ENCODE peak calls at places on chromosomes 5 and 9, in seven cellular contexts. G is kidney epithelial cell, W is brain microvascular endothelial cell, P is HAP-1, F is testis, R is heart right ventricle, S is foreskin fibroblast. I is an unnamed sample.
A peak's percentile ranks its signal among the peaks of the same experiment; 100 is the strongest.

GRCh38 chr9:14895806-14896205 is 14.4 kb downstream of the FREM1 start:
- DNase-seq in G (peak; percentile 34), W (peak; percentile 20), P (no peak), F (no peak), R (no peak), S (peak; percentile 78), I (no peak)

GRCh38 chr9:133519693-133520092 is 5.1 kb downstream of the MYMK start:
- DNase-seq in G (no peak), W (no peak), P (no peak), F (no peak), R (no peak), S (no peak), I (no peak)

GRCh38 chr9:117205806-117206205 is 209.1 kb downstream of the ASTN2 start:
- DNase-seq in G (no peak), W (no peak), P (no peak), F (no peak), R (no peak), S (no peak), I (no peak)

GRCh38 chr5:128632264-128632663 is 94.2 kb upstream of the FBN2 start:
- DNase-seq in G (no peak), W (peak; percentile 22), P (no peak), F (no peak), R (no peak), S (peak; percentile 39), I (no peak)

GRCh38 chr9:90038778-90039177 is 434.0 kb downstream of the GADD45G start:
- DNase-seq in G (no peak), W (no peak), P (no peak), F (no peak), R (no peak), S (no peak), I (no peak)

GRCh38 chr5:159705948-159706347 is 210.3 kb upstream of the ADRA1B start:
- DNase-seq in G (no peak), W (peak; percentile 16), P (no peak), F (no peak), R (no peak), S (no peak), I (no peak)

GRCh38 chr5:78003914-78004313 is 227.8 kb upstream of the TBCA start:
- DNase-seq in G (no peak), W (no peak), P (peak; percentile 59), F (no peak), R (no peak), S (no peak), I (peak; percentile 52)

GRCh38 chr9:127887792-127888191 is 10.3 kb upstream of the AK1 start:
- DNase-seq in G (no peak), W (no peak), P (no peak), F (no peak), R (no peak), S (peak; percentile 21), I (no peak)

GRCh38 chr5:17190242-17190778 is 27.1 kb upstream of the BASP1 start:
- DNase-seq in G (no peak), W (peak; percentile 76), P (peak; percentile 69), F (peak; percentile 54), R (peak; percentile 26), S (peak; percentile 88), I (no peak)

DNA sequence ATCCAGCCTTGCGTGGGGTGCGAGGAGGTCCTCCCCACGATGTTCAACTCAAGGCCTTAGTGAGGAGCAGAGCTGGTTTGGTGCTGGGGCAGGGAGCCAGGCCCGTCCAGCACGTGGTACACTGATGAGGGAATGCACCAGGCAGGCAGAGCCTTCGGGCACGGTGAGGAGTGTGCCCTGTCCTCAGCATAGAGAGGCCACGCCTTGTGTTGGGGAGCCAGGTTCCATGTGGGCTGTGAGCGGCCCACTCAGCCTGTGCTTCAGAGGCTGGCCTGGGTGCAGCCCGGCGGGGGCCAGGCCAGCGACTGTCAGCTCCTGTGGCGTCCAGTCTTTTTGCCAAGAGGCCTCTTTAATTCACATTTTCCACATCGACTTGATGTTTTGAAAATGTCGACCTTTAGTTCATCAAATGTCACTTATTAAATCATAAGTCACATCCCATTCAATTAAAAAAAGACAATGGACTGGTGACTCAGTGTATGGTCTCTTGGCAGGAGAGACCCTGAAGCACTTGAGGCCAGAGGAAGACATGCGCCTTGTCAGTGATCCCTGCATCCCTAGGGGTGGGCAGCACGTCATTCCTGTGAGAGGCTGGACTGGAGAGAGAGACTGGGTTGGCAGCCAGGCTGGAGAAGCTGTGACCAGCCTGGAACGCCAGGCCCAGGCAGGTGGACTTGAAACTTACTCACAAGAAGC is 21.7 kb downstream of the ERGIC1 start:
- DNase-seq in G (no peak), W (no peak), P (no peak), F (peak; percentile 63), R (peak; percentile 51), S (peak; percentile 75), I (no peak)
- H3K4me3 ChIP-seq in G (no peak overlapping the region), W (no peak overlapping the region), P (no peak overlapping the region), F (no peak overlapping the region), R (no peak overlapping the region), S (no peak overlapping the region), I (no peak overlapping the region)

DNA sequence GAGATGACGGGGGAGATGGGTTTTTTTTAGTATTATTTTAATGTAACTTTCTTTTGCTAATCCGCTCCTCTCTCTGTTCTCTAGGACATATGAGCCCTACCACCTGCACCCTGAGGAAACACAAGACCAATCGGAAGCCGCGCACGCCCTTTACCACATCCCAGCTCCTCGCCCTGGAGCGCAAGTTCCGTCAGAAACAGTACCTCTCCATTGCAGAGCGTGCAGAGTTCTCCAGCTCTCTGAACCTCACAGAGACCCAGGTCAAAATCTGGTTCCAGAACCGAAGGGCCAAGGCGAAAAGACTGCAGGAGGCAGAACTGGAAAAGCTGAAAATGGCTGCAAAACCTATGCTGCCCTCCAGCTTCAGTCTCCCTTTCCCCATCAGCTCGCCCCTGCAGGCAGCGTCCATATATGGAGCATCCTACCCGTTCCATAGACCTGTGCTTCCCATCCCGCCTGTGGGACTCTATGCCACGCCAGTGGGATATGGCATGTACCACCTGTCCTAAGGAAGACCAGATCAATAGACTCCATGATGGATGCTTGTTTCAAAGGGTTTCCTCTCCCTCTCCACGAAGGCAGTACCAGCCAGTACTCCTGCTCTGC is 4.8 kb downstream of the MSX2 start:
- DNase-seq in G (no peak), W (no peak), P (no peak), F (no peak), R (no peak), S (no peak), I (no peak)
- H3K4me3 ChIP-seq in G (no peak overlapping the region), W (no peak overlapping the region), P (no peak overlapping the region), F (no peak overlapping the region), R (no peak overlapping the region), S (no peak overlapping the region), I (no peak overlapping the region)

DNA sequence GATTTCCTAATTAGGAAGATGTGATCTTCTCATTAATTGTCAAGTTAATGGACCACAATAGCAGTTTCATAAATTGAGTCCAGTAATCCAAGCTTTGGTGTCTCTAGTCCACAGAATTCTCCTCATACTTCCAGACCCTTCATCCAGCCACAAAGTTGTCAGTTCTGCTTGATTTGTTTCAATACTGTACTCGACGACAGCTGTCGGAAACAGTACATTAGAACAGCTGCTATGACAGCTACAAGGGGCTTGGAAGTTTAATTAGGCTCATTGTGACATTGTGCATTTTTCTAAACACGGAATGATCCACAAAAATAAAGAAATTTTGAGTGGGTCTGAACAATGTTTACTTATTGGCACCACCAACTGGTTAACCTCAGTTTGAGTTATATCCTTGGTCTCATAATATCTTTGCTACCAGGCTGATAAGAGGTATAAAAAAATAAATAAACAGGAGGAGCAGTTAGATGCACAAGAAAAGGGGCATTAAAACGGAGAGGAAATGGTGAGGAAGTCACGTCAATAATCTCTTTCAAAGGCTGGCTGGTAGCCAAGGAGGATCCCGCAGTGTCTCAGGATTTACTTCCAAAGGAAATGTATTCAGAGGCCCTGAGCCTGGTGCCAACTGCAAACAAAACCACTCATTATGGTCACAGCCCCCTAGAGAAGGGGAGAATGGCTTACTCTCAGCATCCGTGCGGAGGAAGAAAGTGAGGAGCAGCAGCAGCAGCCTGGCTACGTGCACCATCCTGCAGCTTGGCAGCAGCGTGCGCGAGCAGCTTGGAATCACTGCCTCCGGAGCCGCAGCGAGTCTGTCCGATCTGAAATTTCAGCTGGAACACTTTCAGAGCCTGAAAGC is 933.7 kb upstream of the DMAC1 start:
- DNase-seq in G (no peak), W (peak; percentile 14), P (no peak), F (peak; percentile 65), R (no peak), S (peak; percentile 60), I (no peak)
- H3K4me3 ChIP-seq in G (no peak overlapping the region), W (peak overlapping the region; percentile 42), P (no peak overlapping the region), F (no peak overlapping the region), R (peak overlapping the region; percentile 27), S (peak overlapping the region; percentile 1), I (no peak overlapping the region)

GRCh38 chr5:135535820-135536801 is at the start of gene NEUROG1:
- DNase-seq in G (no peak), W (no peak), P (no peak), F (no peak), R (no peak), S (no peak), I (no peak)
- H3K4me3 ChIP-seq in G (no peak within 1 kb of the TSS), W (no peak within 1 kb of the TSS), P (no peak within 1 kb of the TSS), F (peak within 1 kb of the TSS; percentile 18), R (no peak within 1 kb of the TSS), S (no peak within 1 kb of the TSS), I (no peak within 1 kb of the TSS)

DNA sequence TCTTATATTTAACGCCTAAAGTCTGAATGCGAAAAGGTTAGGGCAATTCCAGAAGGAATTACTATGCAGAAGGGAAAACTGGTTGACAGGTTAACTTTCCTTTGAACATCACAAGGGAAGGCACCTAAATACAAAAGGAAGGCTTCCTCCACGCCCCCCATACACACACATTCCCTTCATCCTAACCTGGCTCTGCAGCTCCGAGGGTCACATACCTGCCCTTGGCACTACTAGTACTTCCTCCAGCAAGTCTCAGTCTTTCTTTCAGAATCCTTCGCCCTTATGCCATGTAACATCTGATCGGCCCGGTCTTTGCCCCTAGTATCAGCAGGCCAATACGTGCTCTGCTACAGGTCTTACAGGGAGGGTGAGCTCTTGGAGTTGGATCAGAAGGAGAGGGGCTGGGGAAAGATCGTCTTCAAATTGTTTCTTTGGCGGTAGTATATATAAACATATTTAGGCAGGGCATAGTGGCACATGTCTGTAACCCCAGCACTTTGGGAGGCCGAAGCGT is 1.6 kb upstream of the MARCHF6 start:
- DNase-seq in G (no peak), W (no peak), P (no peak), F (no peak), R (no peak), S (no peak), I (no peak)
- H3K4me3 ChIP-seq in G (no peak overlapping the region), W (no peak overlapping the region), P (no peak overlapping the region), F (no peak overlapping the region), R (no peak overlapping the region), S (no peak overlapping the region), I (no peak overlapping the region)